ENCODE peak calls at places on chromosomes 7 and 10, in six cellular contexts. F is SK-N-SH, H is neural progenitor cell, A is K562, T is GM23338, L is mammary epithelial cell. R is an unnamed sample.

GRCh38 chr7:138881578-138882188 is 83.7 kb upstream of the ATP6V0A4 start:
- DNase-seq in F (no peak), H (no peak), A (no peak), T (no peak), L (no peak), R (no peak)

GRCh38 chr10:107051769-107052168 is 112.7 kb downstream of the SORCS1 start:
- DNase-seq in F (no peak), H (no peak), A (no peak), T (no peak), L (no peak), R (no peak)

GRCh38 chr7:94540428-94540827 is 30.8 kb downstream of the CASD1 start:
- DNase-seq in F (no peak), H (no peak), A (no peak), T (no peak), L (no peak), R (no peak)

GRCh38 chr10:11881477-11882417 is 58.6 kb downstream of the PROSER2 start:
- DNase-seq in F (no peak), H (peak; percentile 34), A (peak; percentile 63), T (peak; percentile 79), L (peak; percentile 95), R (peak; percentile 52)

GRCh38 chr7:148575640-148576411 is 14.7 kb upstream of the C7orf33 start:
- DNase-seq in F (peak; percentile 75), H (peak; percentile 69), A (peak; percentile 75), T (peak; percentile 83), L (peak; percentile 42), R (peak; percentile 81)

GRCh38 chr10:93596539-93596938 is 4.5 kb downstream of the RBP4 start:
- DNase-seq in F (no peak), H (peak; percentile 33), A (no peak), T (peak; percentile 64), L (no peak), R (no peak)

GRCh38 chr7:95687759-95688343 is 84.5 kb upstream of the DYNC1I1 start:
- DNase-seq in F (no peak), H (peak; percentile 57), A (peak; percentile 13), T (peak; percentile 64), L (peak; percentile 16), R (peak; percentile 47)

GRCh38 chr7:110407706-110408105 is 683.2 kb upstream of the LRRN3 start:
- DNase-seq in F (no peak), H (no peak), A (no peak), T (no peak), L (no peak), R (peak; percentile 12)

GRCh38 chr10:110404374-110404773 is 93.3 kb upstream of the DUSP5 start:
- DNase-seq in F (no peak), H (no peak), A (no peak), T (no peak), L (no peak), R (peak; percentile 42)

GRCh38 chr7:99165816-99166215 is 21.9 kb upstream of the SMURF1 start:
- DNase-seq in F (no peak), H (no peak), A (no peak), T (no peak), L (no peak), R (no peak)

GRCh38 chr7:139557857-139558581 is 34.5 kb downstream of the CLEC2L start:
- DNase-seq in F (no peak), H (peak; percentile 26), A (no peak), T (peak; percentile 57), L (no peak), R (no peak)

GRCh38 chr10:93352638-93353383 is 129.3 kb downstream of the MYOF start:
- DNase-seq in F (peak; percentile 44), H (peak; percentile 60), A (peak; percentile 37), T (peak; percentile 77), L (no peak), R (peak; percentile 56)

GRCh38 chr7:46558482-46559193 is 637.6 kb upstream of the IGFBP3 start:
- DNase-seq in F (no peak), H (no peak), A (no peak), T (no peak), L (peak; percentile 37), R (peak; percentile 70)

GRCh38 chr10:95392711-95393164 is 101.9 kb upstream of the PDLIM1 start:
- DNase-seq in F (no peak), H (no peak), A (no peak), T (no peak), L (no peak), R (no peak)

GRCh38 chr10:78341953-78342614 is 308.4 kb downstream of the RPS24 start:
- DNase-seq in F (no peak), H (no peak), A (no peak), T (no peak), L (no peak), R (no peak)

GRCh38 chr7:68800316-68800715 is 798.0 kb upstream of the AUTS2 start:
- DNase-seq in F (no peak), H (no peak), A (no peak), T (no peak), L (no peak), R (no peak)

GRCh38 chr7:14931511-14932215 is 29.1 kb upstream of the DGKB start:
- DNase-seq in F (no peak), H (no peak), A (no peak), T (no peak), L (no peak), R (no peak)

GRCh38 chr7:155377071-155377836 is 79.6 kb downstream of the INSIG1 start:
- DNase-seq in F (no peak), H (peak; percentile 42), A (no peak), T (no peak), L (no peak), R (no peak)

GRCh38 chr10:68403701-68404100 is 3.4 kb downstream of the RUFY2 start:
- DNase-seq in F (no peak), H (no peak), A (no peak), T (no peak), L (no peak), R (peak; percentile 4)

GRCh38 chr10:77179015-77179695 is 458.5 kb downstream of the KCNMA1 start:
- DNase-seq in F (no peak), H (peak; percentile 26), A (no peak), T (peak; percentile 56), L (peak; percentile 77), R (peak; percentile 94)

GRCh38 chr10:68900427-68901105 is 549 bp upstream of the DDX50 start:
- DNase-seq in F (no peak), H (no peak), A (peak; percentile 95), T (no peak), L (no peak), R (peak; percentile 88)

GRCh38 chr7:12771378-12771877 is 84.0 kb downstream of the ARL4A start:
- DNase-seq in F (no peak), H (peak; percentile 54), A (no peak), T (peak; percentile 39), L (peak; percentile 6), R (peak; percentile 33)

GRCh38 chr7:2264158-2264557 is 22.1 kb downstream of the NUDT1 start:
- DNase-seq in F (no peak), H (no peak), A (no peak), T (no peak), L (no peak), R (no peak)

GRCh38 chr7:142445019-142445686 is 187.3 kb upstream of the PRSS58 start:
- DNase-seq in F (no peak), H (peak; percentile 73), A (peak; percentile 29), T (peak; percentile 88), L (no peak), R (no peak)

GRCh38 chr10:99523251-99523773 is 9.4 kb upstream of the NKX2-3 start:
- DNase-seq in F (peak; percentile 36), H (peak; percentile 72), A (no peak), T (peak; percentile 91), L (no peak), R (no peak)
- H3K4me1 ChIP-seq in F (no peaks in the 10 kb centered on the region), H (peaks cover 36% of the 10 kb centered on the region), A (peaks cover 19% of the 10 kb centered on the region), T (peaks cover 76% of the 10 kb centered on the region), L (no peaks in the 10 kb centered on the region), R (no peaks in the 10 kb centered on the region)

DNA sequence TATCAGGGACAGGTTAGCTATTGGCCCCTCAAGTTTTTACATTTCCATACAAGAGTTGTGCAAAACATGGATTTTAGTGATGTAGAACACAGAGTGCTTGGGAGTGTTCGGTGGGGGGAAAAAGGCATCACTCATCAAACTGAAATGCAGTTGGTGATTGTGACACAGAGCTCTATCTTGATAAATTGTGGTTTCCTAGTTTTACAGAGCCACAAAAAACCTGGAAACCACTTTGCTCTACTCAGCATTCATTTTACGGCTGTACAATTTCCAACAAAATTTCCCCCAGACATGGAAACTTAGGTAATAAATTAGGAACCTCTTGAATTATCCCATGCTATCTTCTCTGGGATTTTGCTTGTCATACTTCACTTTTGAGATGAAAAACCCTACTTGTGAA is 614.8 kb upstream of the FZD8 start:
- DNase-seq in F (no peak), H (no peak), A (no peak), T (no peak), L (peak; percentile 68), R (peak; percentile 70)
- H2AFZ ChIP-seq in F (no peak overlapping the region), H (no peak overlapping the region), A (no peak overlapping the region), T (no peak overlapping the region), L (peak overlapping the region; percentile 46), R (no peak overlapping the region)

GRCh38 chr10:28177944-28178637 is 124.8 kb downstream of the MPP7 start:
- DNase-seq in F (no peak), H (no peak), A (no peak), T (no peak), L (peak; percentile 14), R (peak; percentile 45)
- H3K4me2 ChIP-seq in F (peak overlapping the region; percentile 68), H (no peak overlapping the region), A (peak overlapping the region; percentile 10), T (no peak overlapping the region), L (peak overlapping the region; percentile 76), R (peak overlapping the region; percentile 66)

DNA sequence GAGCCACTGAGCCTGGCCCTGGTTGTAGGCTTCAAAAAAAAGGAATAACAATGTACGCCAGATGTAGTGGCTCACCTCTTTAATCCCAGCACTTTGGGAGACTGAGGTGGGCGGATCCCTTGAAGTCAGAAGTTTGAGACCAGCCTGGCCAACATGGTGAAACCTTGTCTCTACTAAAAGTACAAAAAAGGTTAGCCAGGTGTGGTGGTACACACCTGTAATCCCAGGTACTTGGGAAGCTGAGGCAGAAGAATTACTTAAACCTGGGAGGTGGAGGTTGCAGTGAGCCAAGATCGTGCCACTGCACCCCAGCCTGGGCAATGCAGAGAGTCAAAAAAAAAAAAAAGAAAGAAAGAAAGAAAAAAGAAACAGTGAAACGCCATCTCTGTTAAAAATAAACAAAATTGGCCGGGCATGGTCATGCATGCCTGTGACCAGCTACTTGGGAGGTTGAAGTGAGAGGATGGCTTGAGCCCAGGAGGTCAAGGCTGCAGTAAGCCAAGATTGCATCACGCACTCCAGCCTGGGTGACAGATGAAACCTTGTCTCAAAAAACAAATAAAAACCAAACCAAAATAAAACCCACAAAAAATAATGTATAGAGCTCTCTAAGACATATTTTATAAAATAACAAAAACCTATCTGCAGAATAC is 4.7 kb upstream of the KLHDC10 start:
- DNase-seq in F (no peak), H (no peak), A (no peak), T (no peak), L (no peak), R (peak; percentile 16)
- H3K4me1 ChIP-seq in F (no peaks in the 10 kb centered on the region), H (peaks cover 3% of the 10 kb centered on the region), A (peaks cover 18% of the 10 kb centered on the region), T (peaks cover 5% of the 10 kb centered on the region), L (peaks cover 10% of the 10 kb centered on the region), R (peaks cover 4% of the 10 kb centered on the region)

R was measured in GM23248.